ENCODE peak calls at places on chromosomes 2 and 18, in eight cellular contexts. Y, U, R, I, H, S, E and T are unnamed samples.

GRCh38 chr2:240498958-240499260 is 58.9 kb downstream of the ANKMY1 start:
- DNase-seq in Y (no peak), U (no peak), R (peak), I (no peak), H (no peak), S (no peak), E (no peak), T (no peak)

GRCh38 chr2:164479460-164479859 is 141.8 kb downstream of the GRB14 start:
- DNase-seq in Y (peak), U (no peak), R (no peak), I (peak), H (peak), S (peak), E (no peak), T (no peak)

GRCh38 chr2:172613035-172613434 is 57.1 kb downstream of the PDK1 start:
- DNase-seq in Y (peak), U (no peak), R (no peak), I (no peak), H (peak), S (no peak), E (no peak), T (no peak)

GRCh38 chr2:163428187-163428586 is 307.6 kb downstream of the FIGN start:
- DNase-seq in Y (no peak), U (no peak), R (no peak), I (no peak), H (no peak), S (no peak), E (no peak), T (no peak)

GRCh38 chr2:2044658-2045057 is 286.4 kb downstream of the MYT1L start:
- DNase-seq in Y (no peak), U (no peak), R (no peak), I (no peak), H (no peak), S (no peak), E (no peak), T (no peak)

GRCh38 chr2:223465793-223466192 is 136.4 kb downstream of the SCG2 start:
- DNase-seq in Y (peak), U (peak), R (peak), I (no peak), H (peak), S (peak), E (no peak), T (no peak)

GRCh38 chr2:137316075-137316474 is 550.7 kb downstream of the THSD7B start:
- DNase-seq in Y (no peak), U (no peak), R (no peak), I (no peak), H (no peak), S (no peak), E (no peak), T (no peak)

GRCh38 chr18:38413202-38413601 is 847.6 kb upstream of the CELF4 start:
- DNase-seq in Y (no peak), U (no peak), R (no peak), I (no peak), H (no peak), S (no peak), E (no peak), T (no peak)

GRCh38 chr2:109368798-109369197 is 239.8 kb downstream of the SH3RF3 start:
- DNase-seq in Y (no peak), U (no peak), R (no peak), I (no peak), H (no peak), S (no peak), E (no peak), T (no peak)

GRCh38 chr2:119702918-119703401 is 24.0 kb downstream of the TMEM177 start:
- DNase-seq in Y (peak), U (peak), R (no peak), I (peak), H (peak), S (peak), E (peak), T (peak)

GRCh38 chr2:240728827-240729226 is 37.2 kb downstream of the AQP12A start:
- DNase-seq in Y (peak), U (peak), R (no peak), I (no peak), H (peak), S (no peak), E (no peak), T (no peak)

GRCh38 chr2:226123307-226123706 is 676.3 kb downstream of the IRS1 start:
- DNase-seq in Y (peak), U (peak), R (no peak), I (no peak), H (no peak), S (no peak), E (no peak), T (no peak)

GRCh38 chr2:126850951-126851350 is 47.7 kb upstream of the TEX51 start:
- DNase-seq in Y (no peak), U (no peak), R (no peak), I (no peak), H (no peak), S (no peak), E (no peak), T (no peak)

GRCh38 chr2:974054-974453 is 23.4 kb downstream of the SNTG2 start:
- DNase-seq in Y (no peak), U (no peak), R (no peak), I (no peak), H (no peak), S (no peak), E (no peak), T (no peak)

GRCh38 chr2:35168351-35168750 is 1187.2 kb upstream of the CRIM1 start:
- DNase-seq in Y (no peak), U (no peak), R (no peak), I (no peak), H (no peak), S (no peak), E (no peak), T (no peak)
- TF ChIP-seq CTCF in Y (no peak), U (no peak), R (no peak), I (no peak), H (no peak), S (no peak), E (no peak), T (no peak)

DNA sequence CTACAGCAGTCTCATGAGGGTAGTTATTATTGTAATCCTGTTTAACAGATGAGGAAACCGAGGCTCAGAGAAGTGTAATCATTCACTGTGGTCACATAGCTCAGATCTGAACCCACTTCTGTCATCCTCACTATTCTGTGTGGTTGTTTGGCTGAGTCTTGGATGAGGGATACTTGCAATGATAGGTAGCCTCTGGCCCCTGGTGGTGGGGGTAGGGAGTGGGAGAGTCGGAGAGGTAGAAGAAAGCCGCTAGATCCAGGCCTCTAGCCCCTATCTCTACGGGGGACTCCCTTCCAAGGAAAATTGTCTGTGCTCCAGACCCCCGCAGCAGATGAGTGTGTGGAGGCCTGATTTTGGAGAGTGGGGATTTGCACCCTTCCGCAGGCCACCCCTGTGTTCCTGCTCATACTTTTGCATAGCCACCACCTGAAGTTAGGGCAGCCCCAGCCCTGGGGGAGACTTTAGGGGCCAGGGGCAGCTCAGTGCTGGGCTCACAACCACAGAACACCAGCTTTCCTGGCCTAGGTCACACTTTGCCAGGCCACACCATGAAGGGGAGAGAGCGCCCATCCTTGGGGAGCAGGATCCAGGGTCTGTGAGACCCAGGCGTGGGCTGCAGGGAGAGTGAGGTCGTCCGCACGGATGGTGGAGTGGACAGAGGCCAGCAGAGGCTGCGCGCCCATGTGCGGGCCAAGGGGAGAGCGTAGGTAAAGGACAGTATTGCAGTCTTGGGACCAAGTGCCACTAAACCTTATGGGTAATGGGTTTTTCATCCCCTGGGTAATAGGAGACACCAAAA is 148.1 kb downstream of the GLI2 start:
- DNase-seq in Y (no peak), U (no peak), R (no peak), I (no peak), H (no peak), S (no peak), E (no peak), T (no peak)
- TF ChIP-seq CTCF in Y (no peak), U (peak), R (no peak), I (no peak), H (no peak), S (no peak), E (no peak), T (no peak)

GRCh38 chr2:85887566-85888019 is 1.2 kb downstream of the ST3GAL5 start:
- DNase-seq in Y (no peak), U (peak), R (no peak), I (no peak), H (peak), S (peak), E (peak), T (peak)
- TF ChIP-seq CTCF in Y (peak), U (peak), R (no peak), I (no peak), H (peak), S (peak), E (no peak), T (no peak)

GRCh38 chr2:196939381-196939780 is 12.9 kb upstream of the PGAP1 start:
- DNase-seq in Y (peak), U (peak), R (no peak), I (no peak), H (peak), S (no peak), E (no peak), T (no peak)
- TF ChIP-seq CTCF in Y (no peak), U (no peak), R (no peak), I (no peak), H (no peak), S (no peak), E (no peak), T (no peak)

DNA sequence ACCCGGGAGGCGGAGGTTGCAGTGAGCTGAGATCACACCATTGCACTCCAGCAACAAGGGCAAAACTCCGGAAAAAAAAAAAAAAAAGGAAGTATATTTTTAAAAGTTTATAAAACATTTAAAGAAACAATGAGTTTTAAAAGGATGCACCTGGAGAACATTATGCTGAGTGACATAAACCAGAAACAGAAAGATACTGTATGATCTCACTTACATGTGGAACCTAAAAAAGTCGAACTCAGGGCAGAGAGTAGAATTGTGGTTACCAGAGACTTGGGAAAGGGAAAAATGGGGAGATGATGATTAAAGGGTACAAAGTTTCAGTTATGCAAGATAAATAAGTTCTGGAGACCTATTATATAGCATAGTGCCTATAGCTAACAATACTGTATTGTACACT is 52.8 kb upstream of the RTN4 start:
- DNase-seq in Y (no peak), U (no peak), R (no peak), I (no peak), H (no peak), S (no peak), E (no peak), T (no peak)
- TF ChIP-seq CTCF in Y (no peak), U (no peak), R (no peak), I (no peak), H (no peak), S (no peak), E (no peak), T (no peak)

GRCh38 chr2:86398500-86398899 is 42.7 kb upstream of the KDM3A start:
- DNase-seq in Y (no peak), U (no peak), R (no peak), I (no peak), H (no peak), S (no peak), E (no peak), T (no peak)

GRCh38 chr2:86397989-86398388 is 43.2 kb upstream of the KDM3A start:
- DNase-seq in Y (no peak), U (no peak), R (no peak), I (no peak), H (no peak), S (no peak), E (no peak), T (no peak)

GRCh38 chr2:86396304-86396785 is 44.8 kb upstream of the KDM3A start:
- DNase-seq in Y (peak), U (peak), R (no peak), I (no peak), H (peak), S (peak), E (peak), T (no peak)

GRCh38 chr2:86392873-86393272 is 48.3 kb upstream of the KDM3A start:
- DNase-seq in Y (no peak), U (no peak), R (no peak), I (no peak), H (no peak), S (no peak), E (no peak), T (no peak)

DNA sequence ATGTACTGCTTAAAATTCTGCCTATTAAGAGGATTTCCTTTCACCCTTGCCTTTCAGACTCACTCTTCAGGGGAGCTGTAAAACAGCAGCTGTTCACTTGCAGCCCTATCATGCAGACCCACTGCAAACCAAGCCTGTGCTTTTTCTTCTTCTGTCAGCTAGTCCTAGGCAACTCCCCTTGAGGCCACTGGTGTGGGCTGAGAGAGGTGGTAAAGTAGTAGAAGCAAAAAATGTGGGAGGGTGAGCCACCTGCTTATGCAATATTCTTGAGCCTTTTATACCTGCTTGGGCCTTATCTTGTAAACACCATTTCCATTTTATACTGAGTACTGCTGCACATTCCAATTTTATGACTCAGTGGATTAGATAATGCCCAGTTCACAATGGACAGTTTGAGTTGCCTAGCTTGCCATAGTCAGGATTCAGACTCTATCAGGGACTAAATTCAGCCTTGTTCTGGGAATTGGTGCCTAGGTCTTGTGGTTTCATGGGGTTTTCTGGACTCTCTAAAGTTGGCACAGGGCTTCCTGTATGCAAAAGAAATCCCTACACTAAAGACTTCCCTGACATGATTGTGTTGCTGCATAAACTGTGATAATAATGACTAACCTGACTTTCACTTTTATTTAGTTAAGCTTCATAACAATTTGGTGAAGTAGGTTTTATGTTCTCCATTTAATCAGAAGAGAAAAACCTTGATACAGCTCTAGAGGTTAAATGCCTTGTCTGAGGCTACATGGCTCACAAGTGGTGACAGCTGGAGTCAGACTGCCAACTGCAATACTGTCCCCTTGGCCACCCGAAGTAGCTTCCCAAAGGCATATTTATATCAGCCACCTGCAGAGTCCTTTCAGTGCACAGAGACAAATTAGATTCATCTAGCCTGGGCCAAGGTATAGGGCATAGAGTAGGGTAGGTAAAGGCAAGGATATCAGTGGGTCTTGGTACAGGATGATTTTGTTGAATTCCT is 47.4 kb upstream of the KDM3A start:
- DNase-seq in Y (peak), U (no peak), R (no peak), I (no peak), H (peak), S (peak), E (no peak), T (no peak)
- TF ChIP-seq CTCF in Y (no peak), U (no peak), R (no peak), I (no peak), H (no peak), S (no peak), E (no peak), T (no peak)

GRCh38 chr2:168217920-168218319 is 29.5 kb downstream of the STK39 start:
- DNase-seq in Y (no peak), U (no peak), R (no peak), I (no peak), H (no peak), S (no peak), E (no peak), T (no peak)
- TF ChIP-seq CTCF in Y (no peak), U (no peak), R (no peak), I (no peak), H (no peak), S (no peak), E (no peak), T (no peak)

GRCh38 chr2:102850888-102851287 is 89.1 kb downstream of the TMEM182 start:
- DNase-seq in Y (no peak), U (no peak), R (no peak), I (no peak), H (no peak), S (no peak), E (no peak), T (no peak)

GRCh38 chr2:102844911-102845310 is 83.1 kb downstream of the TMEM182 start:
- DNase-seq in Y (no peak), U (no peak), R (no peak), I (no peak), H (no peak), S (no peak), E (no peak), T (no peak)

GRCh38 chr2:102843759-102844443 is 82.1 kb downstream of the TMEM182 start:
- DNase-seq in Y (no peak), U (no peak), R (no peak), I (no peak), H (no peak), S (no peak), E (no peak), T (no peak)

GRCh38 chr2:102848366-102848839 is 86.6 kb downstream of the TMEM182 start:
- DNase-seq in Y (peak), U (no peak), R (no peak), I (peak), H (peak), S (peak), E (peak), T (no peak)
- TF ChIP-seq CTCF in Y (no peak), U (no peak), R (no peak), I (peak), H (no peak), S (peak), E (no peak), T (no peak)

GRCh38 chr2:121382744-121383143 is 97.7 kb upstream of the TFCP2L1 start:
- DNase-seq in Y (no peak), U (no peak), R (no peak), I (no peak), H (no peak), S (no peak), E (no peak), T (no peak)
- TF ChIP-seq CTCF in Y (peak), U (peak), R (no peak), I (no peak), H (peak), S (no peak), E (no peak), T (no peak)